ENCODE peak calls at places on chromosomes 2 and 18, in four cellular contexts. P, V, H and D are unnamed samples.

GRCh38 chr2:170587117-170587516 is 128.0 kb upstream of the SP5 start:
- DNase-seq in P (no peak), V (no peak), H (no peak), D (peak; percentile 1)

GRCh38 chr18:51908598-51908944 is 431.4 kb upstream of the DCC start:
- DNase-seq in V (no peak), H (no peak), P (no peak), D (no peak)

GRCh38 chr18:78975699-78976098 is 3.9 kb upstream of the SALL3 start:
- DNase-seq in P (no peak), H (no peak), V (no peak), D (no peak)

GRCh38 chr2:26666671-26667070 is 25.5 kb upstream of the CIB4 start:
- DNase-seq in H (peak; percentile 5), V (no peak), P (no peak), D (no peak)

GRCh38 chr2:18232731-18233438 is 327.6 kb downstream of the RDH14 start:
- DNase-seq in V (no peak), P (peak; percentile 83), H (peak; percentile 2), D (peak; percentile 3)

GRCh38 chr2:206981739-206982336 is 42.5 kb downstream of the CPO start:
- DNase-seq in V (peak; percentile 63), P (peak; percentile 66), H (peak; percentile 76), D (peak; percentile 79)

GRCh38 chr18:36035253-36035652 is 32.1 kb downstream of the RPRD1A start:
- DNase-seq in P (no peak), V (no peak), H (no peak), D (no peak)

GRCh38 chr18:46322941-46323340 is 218.8 kb downstream of the HAUS1 start:
- DNase-seq in H (no peak), V (no peak), P (no peak), D (no peak)

GRCh38 chr2:62284471-62284870 is 88.6 kb downstream of the B3GNT2 start:
- DNase-seq in P (no peak), V (no peak), H (no peak), D (no peak)

DNA sequence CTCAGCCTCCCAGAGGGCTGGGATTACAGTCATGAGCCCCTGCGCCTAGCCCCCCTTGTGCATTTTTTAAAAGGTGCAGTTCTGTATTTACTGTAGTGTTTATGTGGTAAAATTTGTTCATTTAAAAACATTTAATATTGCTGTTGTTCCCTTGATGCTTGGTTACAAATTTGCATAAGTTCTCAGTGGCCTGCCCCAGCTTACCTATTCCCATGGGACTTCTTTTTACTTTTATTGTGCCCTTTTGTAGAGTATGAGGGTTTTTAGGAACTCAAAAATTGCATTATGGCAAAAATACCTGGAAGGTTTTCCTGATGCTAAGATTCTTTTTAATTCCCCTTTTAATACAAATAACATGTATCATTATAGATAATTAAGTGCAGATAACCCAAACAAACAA is 63.0 kb downstream of the DGKD start:
- DNase-seq in V (no peak), P (no peak), H (no peak), D (no peak)
- H3K4me1 ChIP-seq in V (peaks cover 6% of the 10 kb centered on the region), P (peaks cover 7% of the 10 kb centered on the region), H (peaks cover 36% of the 10 kb centered on the region), D (peaks cover 25% of the 10 kb centered on the region)

GRCh38 chr2:72950558-72951255 is 33.4 kb downstream of the EMX1 start:
- DNase-seq in P (no peak), V (no peak), H (no peak), D (no peak)
- H3K4ac ChIP-seq in P (no peak overlapping the region), V (peak overlapping the region; percentile 6), H (no peak overlapping the region), D (no peak overlapping the region)

GRCh38 chr2:8540552-8541055 is 141.3 kb upstream of the ID2 start:
- DNase-seq in H (no peak), V (no peak), P (no peak), D (no peak)

GRCh38 chr2:8538951-8539621 is 142.8 kb upstream of the ID2 start:
- DNase-seq in V (no peak), P (no peak), H (no peak), D (no peak)

GRCh38 chr2:8538531-8538930 is 143.3 kb upstream of the ID2 start:
- DNase-seq in V (no peak), P (no peak), H (no peak), D (no peak)

GRCh38 chr2:8541223-8541622 is 140.6 kb upstream of the ID2 start:
- DNase-seq in V (no peak), H (no peak), P (no peak), D (no peak)

DNA sequence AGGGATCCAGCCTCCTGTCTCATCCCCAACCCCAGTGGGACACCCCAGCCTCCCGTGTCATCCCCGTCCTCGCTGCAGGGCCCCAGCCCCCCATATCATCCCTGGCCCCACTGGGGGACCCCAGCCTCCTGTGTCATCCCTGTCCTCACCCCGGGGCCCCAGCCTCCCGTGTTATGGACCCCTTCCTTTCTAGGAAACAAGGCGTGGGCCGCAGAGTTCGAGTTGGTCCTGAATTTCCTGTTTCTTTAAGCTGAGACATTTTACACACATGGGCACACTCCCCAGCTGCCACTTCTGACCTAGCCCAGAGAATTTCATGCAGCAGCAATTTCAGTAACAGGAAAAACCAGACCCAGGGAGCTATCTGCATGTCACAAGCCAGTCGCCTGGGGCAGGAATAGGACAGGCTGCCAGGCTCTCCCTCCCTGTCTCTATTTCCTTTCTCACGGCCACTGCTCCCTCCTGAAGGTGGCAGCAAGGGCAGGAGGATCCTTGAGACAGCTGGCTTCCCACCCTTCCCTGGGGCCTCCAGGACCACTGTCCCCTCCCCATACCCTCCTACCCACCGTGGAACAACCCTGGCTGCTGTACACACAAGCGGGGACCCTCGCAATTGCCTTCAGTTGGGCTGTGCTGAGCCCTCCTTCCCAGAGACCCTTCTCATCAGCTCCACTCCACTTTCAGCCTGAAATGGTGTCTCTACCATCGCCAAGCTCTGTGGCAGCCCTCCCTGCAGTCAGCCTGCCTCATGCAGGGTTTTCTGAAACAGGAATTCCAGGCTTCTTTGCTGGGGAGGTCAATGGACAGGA is 141.9 kb upstream of the ID2 start:
- DNase-seq in P (peak; percentile 80), H (no peak), V (no peak), D (peak; percentile 15)
- H3K23ac ChIP-seq in P (no peak overlapping the region), H (no peak overlapping the region), V (no peak overlapping the region), D (no peak overlapping the region)

DNA sequence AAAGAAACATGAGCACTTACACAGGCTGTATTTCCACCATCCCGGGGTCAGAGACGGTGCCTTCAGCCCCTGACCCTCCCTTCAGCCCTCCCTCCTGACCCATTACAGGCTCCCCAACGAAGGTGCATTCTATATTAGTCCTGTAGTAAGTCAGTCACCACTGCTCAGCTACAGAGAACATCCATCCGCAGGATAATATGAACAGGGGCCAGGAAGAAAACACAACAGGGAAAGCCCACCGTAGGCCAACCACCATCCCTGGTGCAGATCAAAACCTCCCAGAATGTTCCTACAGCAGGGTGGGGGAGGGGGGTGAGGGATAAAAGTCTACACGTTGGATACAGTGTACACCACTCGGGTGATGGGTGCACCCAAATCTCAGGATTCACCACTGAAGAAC is 15.1 kb downstream of the PXDN start:
- DNase-seq in H (no peak), P (no peak), V (no peak), D (no peak)
- H3K4me1 ChIP-seq in H (peaks cover 34% of the 10 kb centered on the region), P (peaks cover 11% of the 10 kb centered on the region), V (peaks cover 13% of the 10 kb centered on the region), D (peaks cover 39% of the 10 kb centered on the region)

DNA sequence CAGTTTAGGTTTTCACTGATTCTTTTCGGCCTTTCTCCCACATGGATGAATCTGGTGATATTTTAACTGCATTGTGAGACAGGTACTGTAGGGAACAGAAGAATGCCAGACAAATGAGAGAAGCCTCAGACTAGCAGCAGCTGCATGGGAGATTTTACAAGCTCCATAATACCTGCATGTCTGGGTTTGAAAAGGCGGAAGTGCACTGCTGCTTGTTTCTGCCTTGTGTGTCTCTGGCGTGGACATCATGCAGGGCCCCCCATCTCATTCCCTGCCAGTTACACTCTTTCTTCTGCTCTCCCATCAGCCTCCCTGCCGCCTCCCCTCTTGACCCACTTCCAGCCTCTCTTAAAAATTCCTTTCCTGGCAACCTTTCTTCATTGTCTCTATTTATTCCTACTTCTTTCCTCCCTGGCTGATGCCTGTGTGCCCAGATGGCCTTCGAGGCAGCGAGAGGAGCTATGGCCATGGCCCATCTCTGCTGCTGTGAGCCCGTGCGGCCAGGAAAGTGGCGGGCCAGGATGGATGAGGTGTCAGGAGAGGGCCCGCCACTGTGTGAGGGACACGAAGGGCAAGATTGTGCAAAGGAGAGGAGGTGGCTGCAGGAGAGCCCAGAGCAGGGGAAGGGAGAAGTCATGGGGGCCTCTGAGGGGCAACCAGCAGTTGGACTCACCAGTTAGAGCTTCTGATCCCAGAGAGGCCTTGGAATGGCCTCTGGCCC is 33.8 kb downstream of the IMPA2 start:
- DNase-seq in P (no peak), V (no peak), H (no peak), D (no peak)
- H3K4ac ChIP-seq in P (no peak overlapping the region), V (no peak overlapping the region), H (peak overlapping the region; percentile 42), D (no peak overlapping the region)

DNA sequence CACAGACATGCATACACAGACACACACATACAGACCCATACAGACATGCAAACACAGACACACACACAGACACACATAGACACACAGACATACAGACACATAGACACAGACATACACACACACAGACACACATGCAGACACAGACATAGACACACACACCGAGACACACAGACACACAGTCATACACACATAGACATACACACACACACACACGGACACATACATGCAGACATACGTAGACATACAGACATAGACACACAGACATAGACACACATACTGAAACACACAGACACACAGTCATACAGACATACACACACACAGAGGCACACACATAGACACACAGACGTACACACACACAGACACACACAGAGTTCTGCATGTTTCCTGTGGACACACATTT is 26.9 kb downstream of the INHBB start:
- DNase-seq in H (no peak), V (no peak), P (no peak), D (no peak)
- H3K23ac ChIP-seq in H (no peak overlapping the region), V (no peak overlapping the region), P (peak overlapping the region; percentile 20), D (no peak overlapping the region)